ENCODE peak calls at places on chromosomes 3 and 15, in six cellular contexts. A is small intestine, M is GM23248, B is Peyer's patch, U is NT2/D1, Q is IMR-90. P is an unnamed sample.

GRCh38 chr3:69082805-69083204 is 1.9 kb upstream of the ARL6IP5 start:
- DNase-seq in A (no peak), M (peak; percentile 79), B (peak; percentile 83), U (no peak), Q (peak; percentile 83), P (no peak)

GRCh38 chr3:29441020-29441324 is 160.1 kb downstream of the RBMS3 start:
- DNase-seq in A (no peak), M (no peak), B (no peak), U (no peak), Q (no peak), P (no peak)

GRCh38 chr3:47016086-47016933 is 36.8 kb downstream of the NBEAL2 start:
- DNase-seq in A (peak; percentile 86), M (no peak), B (peak; percentile 49), U (no peak), Q (peak; percentile 11), P (no peak)

GRCh38 chr3:33074217-33075067 is 22.5 kb downstream of the GLB1 start:
- DNase-seq in A (peak; percentile 68), M (peak; percentile 81), B (peak; percentile 84), U (peak; percentile 75), Q (peak; percentile 72), P (peak; percentile 73)

GRCh38 chr3:177551431-177551836 is 354.2 kb upstream of the TBL1XR1 start:
- DNase-seq in A (peak; percentile 36), M (no peak), B (peak; percentile 63), U (no peak), Q (no peak), P (no peak)

GRCh38 chr3:122010506-122010905 is 11.5 kb downstream of the ILDR1 start:
- DNase-seq in A (no peak), M (no peak), B (no peak), U (no peak), Q (no peak), P (no peak)

GRCh38 chr3:25465266-25465860 is 37.3 kb downstream of the RARB start:
- DNase-seq in A (no peak), M (no peak), B (no peak), U (no peak), Q (no peak), P (no peak)

GRCh38 chr15:27499719-27500118 is 528.7 kb downstream of the GABRG3 start:
- DNase-seq in A (no peak), M (no peak), B (no peak), U (no peak), Q (no peak), P (no peak)

GRCh38 chr3:156674911-156675743 is 737 bp downstream of the TIPARP start:
- DNase-seq in A (peak; percentile 41), M (peak; percentile 82), B (peak; percentile 79), U (peak; percentile 63), Q (peak; percentile 43), P (peak; percentile 38)

GRCh38 chr3:64988188-64988587 is 300.4 kb upstream of the ADAMTS9 start:
- DNase-seq in A (no peak), M (no peak), B (no peak), U (no peak), Q (no peak), P (no peak)

GRCh38 chr15:69513450-69513849 is 60.8 kb downstream of the RPLP1 start:
- DNase-seq in A (no peak), M (no peak), B (no peak), U (no peak), Q (no peak), P (no peak)

GRCh38 chr3:29538610-29538958 is 257.7 kb downstream of the RBMS3 start:
- DNase-seq in A (no peak), M (no peak), B (no peak), U (no peak), Q (no peak), P (no peak)

GRCh38 chr15:38461089-38461833 is 7.3 kb downstream of the FAM98B start:
- DNase-seq in A (no peak), M (peak; percentile 59), B (no peak), U (no peak), Q (peak; percentile 63), P (no peak)

GRCh38 chr3:158103131-158103955 is 2.9 kb downstream of the SHOX2 start:
- DNase-seq in A (peak; percentile 68), M (peak; percentile 81), B (peak; percentile 74), U (no peak), Q (no peak), P (peak; percentile 47)

GRCh38 chr15:35783203-35783602 is 237.2 kb upstream of the DPH6 start:
- DNase-seq in A (no peak), M (no peak), B (no peak), U (no peak), Q (no peak), P (no peak)

GRCh38 chr3:55899887-55900286 is 412.8 kb upstream of the WNT5A start:
- DNase-seq in A (no peak), M (no peak), B (no peak), U (peak; percentile 22), Q (no peak), P (no peak)

GRCh38 chr15:98647026-98647773 is 1.1 kb upstream of the IGF1R start:
- DNase-seq in A (peak; percentile 73), M (peak; percentile 70), B (peak; percentile 75), U (peak; percentile 80), Q (peak; percentile 43), P (peak; percentile 93)

GRCh38 chr15:73650387-73651126 is 17.4 kb upstream of the NPTN start:
- DNase-seq in A (peak; percentile 46), M (peak; percentile 84), B (no peak), U (no peak), Q (peak; percentile 61), P (no peak)

GRCh38 chr3:134078169-134078821 is 48.6 kb upstream of the SLCO2A1 start:
- DNase-seq in A (no peak), M (peak; percentile 91), B (no peak), U (no peak), Q (peak; percentile 32), P (no peak)

GRCh38 chr3:154131850-154132249 is 10.7 kb downstream of the ARHGEF26 start:
- DNase-seq in A (peak; percentile 69), M (no peak), B (no peak), U (no peak), Q (no peak), P (no peak)

GRCh38 chr15:72229076-72229946 is 1.7 kb downstream of the PKM start:
- DNase-seq in A (peak; percentile 36), M (peak; percentile 90), B (peak; percentile 53), U (no peak), Q (peak; percentile 24), P (peak; percentile 50)

GRCh38 chr15:22262613-22263020 is 182.3 kb downstream of the OR4M2 start:
- DNase-seq in A (peak; percentile 39), M (no peak), B (peak; percentile 79), U (no peak), Q (no peak), P (no peak)

GRCh38 chr15:65829150-65829764 is 37.2 kb upstream of the DENND4A start:
- DNase-seq in A (peak; percentile 54), M (peak; percentile 30), B (peak; percentile 49), U (no peak), Q (peak; percentile 22), P (peak; percentile 68)

GRCh38 chr3:117308756-117309155 is 599.2 kb downstream of the TUSC7 start:
- DNase-seq in A (no peak), M (no peak), B (no peak), U (no peak), Q (no peak), P (no peak)

GRCh38 chr15:73688455-73688854 is 4.3 kb downstream of the CD276 start:
- DNase-seq in A (no peak), M (peak; percentile 61), B (peak; percentile 19), U (no peak), Q (peak; percentile 52), P (no peak)

GRCh38 chr3:45486136-45486535 is 97.8 kb downstream of the LARS2 start:
- DNase-seq in A (no peak), M (peak; percentile 88), B (no peak), U (no peak), Q (peak; percentile 35), P (no peak)

GRCh38 chr15:85403745-85404144 is 23.3 kb downstream of the AKAP13 start:
- DNase-seq in A (no peak), M (peak; percentile 69), B (no peak), U (no peak), Q (peak; percentile 59), P (no peak)
- H3K4me1 ChIP-seq in A (peaks cover 11% of the 10 kb centered on the region), M (peaks cover 67% of the 10 kb centered on the region), B (no peaks in the 10 kb centered on the region), U (peaks cover 2% of the 10 kb centered on the region), Q (peaks cover 29% of the 10 kb centered on the region), P (peaks cover 59% of the 10 kb centered on the region)

DNA sequence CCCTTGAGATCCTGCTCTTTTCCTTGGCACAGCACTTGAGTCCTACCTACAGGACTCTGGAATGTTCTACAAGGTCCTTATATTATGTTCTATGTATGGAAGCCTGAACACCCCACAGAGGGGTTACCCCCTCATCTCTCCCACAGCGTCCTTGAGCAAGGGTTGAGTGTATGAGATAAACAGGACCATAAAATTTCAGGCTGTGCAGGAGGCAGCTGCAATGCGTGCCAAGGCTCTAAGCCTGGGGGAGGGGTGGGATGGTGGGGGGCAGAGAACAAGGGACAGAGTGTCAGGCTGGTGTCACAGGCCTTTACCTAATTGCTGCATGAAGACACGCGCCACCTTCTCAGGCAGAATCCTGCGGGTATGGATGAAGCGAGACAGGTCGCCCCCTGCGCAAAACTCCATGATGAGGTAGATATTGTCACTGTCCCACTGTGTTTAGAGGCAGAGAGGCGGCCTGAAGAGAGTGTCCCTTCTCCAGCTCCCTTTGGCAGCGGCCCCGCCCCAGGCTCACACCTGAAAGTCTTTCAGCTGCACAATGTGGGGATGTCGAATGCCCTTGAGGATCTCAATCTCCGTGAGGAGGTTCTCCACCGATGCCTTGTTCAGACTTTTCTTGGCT is 1.1 kb downstream of the ULK3 start:
- DNase-seq in A (peak; percentile 79), M (no peak), B (peak; percentile 66), U (no peak), Q (no peak), P (no peak)
- H3K4me3 ChIP-seq in A (no peak overlapping the region), M (peak overlapping the region; percentile 92), B (peak overlapping the region; percentile 79), U (peak overlapping the region; percentile 92), Q (peak overlapping the region; percentile 91), P (peak overlapping the region; percentile 89)

GRCh38 chr3:126466886-126467610 is 8.6 kb downstream of the ZXDC start:
- DNase-seq in A (no peak), M (no peak), B (peak; percentile 41), U (no peak), Q (no peak), P (no peak)

GRCh38 chr3:126465928-126466564 is 9.6 kb downstream of the ZXDC start:
- DNase-seq in A (no peak), M (no peak), B (peak; percentile 53), U (no peak), Q (no peak), P (no peak)

GRCh38 chr3:126468028-126468891 is 7.4 kb downstream of the ZXDC start:
- DNase-seq in A (no peak), M (peak; percentile 46), B (peak; percentile 38), U (no peak), Q (peak; percentile 11), P (no peak)

GRCh38 chr3:126469479-126469878 is 6.2 kb downstream of the ZXDC start:
- DNase-seq in A (no peak), M (no peak), B (peak; percentile 42), U (no peak), Q (no peak), P (no peak)

GRCh38 chr3:126467611-126467955 is 8.1 kb downstream of the ZXDC start:
- DNase-seq in A (no peak), M (no peak), B (peak; percentile 22), U (no peak), Q (no peak), P (no peak)
- H3K36me3 ChIP-seq in A (peaks cover 48% of the 10 kb centered on the region), M (peaks cover 41% of the 10 kb centered on the region), B (peaks cover 10% of the 10 kb centered on the region), U (peaks cover 98% of the 10 kb centered on the region), Q (peaks cover 76% of the 10 kb centered on the region), P (peaks cover 86% of the 10 kb centered on the region)

DNA sequence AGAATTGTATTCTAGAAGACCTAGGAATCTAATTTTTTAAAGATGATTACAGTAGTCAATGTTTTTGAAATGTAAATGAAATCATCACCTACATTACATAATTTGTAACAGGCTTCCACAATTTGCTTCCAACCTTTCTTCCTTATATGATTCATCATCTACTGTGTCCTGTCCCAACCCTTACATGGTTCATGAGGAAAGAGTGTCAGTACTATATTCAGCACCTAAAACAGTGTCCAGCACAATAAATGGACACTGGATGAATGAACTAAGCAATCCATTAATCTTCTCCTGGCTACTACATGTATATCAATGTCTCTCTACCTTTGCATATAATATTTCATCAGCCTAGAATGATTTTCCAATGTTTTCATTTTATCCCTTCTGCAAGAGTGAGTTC is 12.2 kb downstream of the FGF12 start:
- DNase-seq in A (no peak), M (no peak), B (no peak), U (no peak), Q (no peak), P (no peak)
- H3K4me1 ChIP-seq in A (no peaks in the 10 kb centered on the region), M (no peaks in the 10 kb centered on the region), B (no peaks in the 10 kb centered on the region), U (no peaks in the 10 kb centered on the region), Q (no peaks in the 10 kb centered on the region), P (no peaks in the 10 kb centered on the region)

P was measured in HAP-1.